ENCODE peak calls at places on chromosomes 5 and 9, in five cellular contexts. W is SK-N-SH, K is K562, A is H1, M is HepG2. I is an unnamed sample.

GRCh38 chr9:88775037-88775471 is 216.2 kb upstream of the S1PR3 start:
- DNase-seq in W (no peak), K (peak; percentile 22), A (no peak), M (no peak), I (no peak)

GRCh38 chr9:107737987-107738743 is 248.6 kb upstream of the KLF4 start:
- DNase-seq in W (no peak), K (no peak), A (no peak), M (no peak), I (no peak)

GRCh38 chr5:3251784-3252183 is 343.8 kb upstream of the IRX1 start:
- DNase-seq in W (no peak), K (no peak), A (peak; percentile 10), M (no peak), I (peak; percentile 13)

GRCh38 chr9:99365233-99365980 is 143.3 kb downstream of the SEC61B start:
- DNase-seq in W (no peak), K (no peak), A (no peak), M (no peak), I (no peak)

GRCh38 chr5:52007230-52007858 is 624.1 kb downstream of the ISL1 start:
- DNase-seq in W (peak; percentile 44), K (peak; percentile 4), A (no peak), M (peak; percentile 33), I (peak; percentile 23)

GRCh38 chr5:79568632-79569190 is 43.5 kb upstream of the TENT2 start:
- DNase-seq in W (no peak), K (no peak), A (no peak), M (no peak), I (no peak)

GRCh38 chr5:83034552-83035181 is 42.5 kb downstream of the TMEM167A start:
- DNase-seq in W (no peak), K (no peak), A (no peak), M (no peak), I (no peak)

GRCh38 chr5:6750142-6750840 is 37.1 kb downstream of the TENT4A start:
- DNase-seq in W (no peak), K (no peak), A (no peak), M (no peak), I (no peak)

GRCh38 chr9:111631071-111631971 is at the start of gene DNAJC25:
- DNase-seq in W (peak; percentile 99), K (peak; percentile 99), A (peak; percentile 99), M (peak; percentile 96), I (peak; percentile 99)

GRCh38 chr9:124011460-124012301 is at the start of gene LHX2:
- DNase-seq in W (peak; percentile 90), K (peak; percentile 38), A (peak; percentile 88), M (no peak), I (peak; percentile 98)

GRCh38 chr5:154761062-154761740 is 6.0 kb downstream of the LARP1 start:
- DNase-seq in W (no peak), K (no peak), A (no peak), M (no peak), I (no peak)

GRCh38 chr5:51389326-51389581 is 6.0 kb downstream of the ISL1 start:
- DNase-seq in W (no peak), K (no peak), A (no peak), M (no peak), I (no peak)

GRCh38 chr9:129330711-129331279 is 152.7 kb upstream of the IER5L start:
- DNase-seq in W (no peak), K (no peak), A (no peak), M (no peak), I (no peak)

GRCh38 chr5:121949885-121950284 is 11.9 kb upstream of the SRFBP1 start:
- DNase-seq in W (peak; percentile 66), K (peak; percentile 51), A (no peak), M (peak; percentile 34), I (no peak)

GRCh38 chr5:153569036-153569435 is 78.6 kb downstream of the GRIA1 start:
- DNase-seq in W (no peak), K (no peak), A (no peak), M (no peak), I (no peak)

GRCh38 chr9:83537331-83538171 is 650 bp downstream of the FRMD3 start:
- DNase-seq in W (peak; percentile 47), K (no peak), A (no peak), M (no peak), I (no peak)

GRCh38 chr9:129405089-129405830 is 215.6 kb downstream of the C9orf50 start:
- DNase-seq in W (no peak), K (no peak), A (no peak), M (peak; percentile 47), I (peak; percentile 38)

GRCh38 chr5:171371326-171371725 is 16.3 kb upstream of the NPM1 start:
- DNase-seq in W (no peak), K (no peak), A (no peak), M (no peak), I (no peak)

DNA sequence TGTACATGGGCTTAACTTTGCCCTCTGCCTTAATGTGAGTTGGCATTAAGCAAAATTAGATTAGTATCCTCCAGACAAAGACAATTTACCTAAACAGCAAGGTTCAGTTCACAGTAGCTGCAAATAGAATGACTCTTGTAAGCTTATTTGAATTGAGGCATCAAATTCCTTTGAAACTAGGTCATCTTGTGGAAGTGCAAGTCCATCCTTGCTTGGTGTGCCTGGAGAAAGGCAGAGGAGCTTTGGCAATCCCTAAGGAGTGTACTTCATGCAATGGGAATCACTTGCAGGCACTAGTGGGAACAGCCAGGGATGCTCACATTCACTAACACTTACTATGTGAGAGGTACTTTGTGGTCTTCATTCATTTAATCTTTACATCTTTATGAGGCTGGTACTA is 118.3 kb downstream of the DRD1 start:
- DNase-seq in W (no peak), K (no peak), A (no peak), M (no peak), I (no peak)
- TF ChIP-seq YY1 in W (no peak), K (no peak), A (no peak), M (no peak), I (no peak)

DNA sequence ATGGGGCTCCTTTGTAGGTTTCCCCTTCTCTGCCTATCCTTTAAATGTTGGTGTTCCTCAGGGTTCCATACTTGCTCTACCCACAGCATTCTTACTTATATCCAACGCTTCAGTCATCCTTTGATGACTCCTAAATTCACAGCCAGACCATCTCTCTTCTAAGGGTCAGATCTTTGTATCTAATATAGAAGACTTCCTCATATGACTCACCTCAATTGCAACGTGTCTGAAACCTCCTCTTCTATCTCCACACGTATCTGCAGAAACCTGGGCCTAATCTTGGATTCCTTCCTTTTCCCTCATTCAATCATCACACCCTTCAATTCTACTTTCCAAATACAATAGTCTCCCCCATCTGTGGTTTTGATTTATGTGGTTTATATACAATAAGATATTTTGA is 68.3 kb downstream of the HMGCR start:
- DNase-seq in W (no peak), K (no peak), A (no peak), M (no peak), I (no peak)
- TF ChIP-seq YY1 in W (no peak), K (no peak), A (no peak), M (no peak), I (no peak)

GRCh38 chr5:135213466-135214239 is 179.6 kb upstream of the PITX1 start:
- DNase-seq in W (no peak), K (no peak), A (no peak), M (no peak), I (no peak)

GRCh38 chr5:135215617-135215995 is 181.6 kb upstream of the PITX1 start:
- DNase-seq in W (no peak), K (no peak), A (no peak), M (no peak), I (no peak)

GRCh38 chr5:135216072-135216812 is 182.2 kb upstream of the PITX1 start:
- DNase-seq in W (no peak), K (no peak), A (no peak), M (no peak), I (no peak)

GRCh38 chr5:135216813-135217154 is 182.2 kb downstream of the MACROH2A1 start:
- DNase-seq in W (no peak), K (no peak), A (no peak), M (no peak), I (no peak)

GRCh38 chr5:135214897-135215616 is 181.0 kb upstream of the PITX1 start:
- DNase-seq in W (peak; percentile 3), K (no peak), A (no peak), M (no peak), I (no peak)
- TF ChIP-seq YY1 in W (no peak), K (no peak), A (no peak), M (no peak), I (no peak)

GRCh38 chr5:74575741-74576538 is 64.6 kb downstream of the ENC1 start:
- DNase-seq in W (no peak), K (no peak), A (no peak), M (no peak), I (no peak)
- TF ChIP-seq YY1 in W (no peak), K (no peak), A (no peak), M (no peak), I (no peak)

GRCh38 chr5:31459594-31459993 is 72.3 kb downstream of the DROSHA start:
- DNase-seq in W (no peak), K (no peak), A (no peak), M (no peak), I (no peak)

GRCh38 chr5:31464081-31464480 is 67.8 kb downstream of the DROSHA start:
- DNase-seq in W (no peak), K (no peak), A (no peak), M (no peak), I (no peak)

GRCh38 chr5:31465282-31465681 is 66.6 kb downstream of the DROSHA start:
- DNase-seq in W (no peak), K (no peak), A (no peak), M (no peak), I (no peak)

GRCh38 chr5:31463341-31463740 is 68.6 kb downstream of the DROSHA start:
- DNase-seq in W (no peak), K (no peak), A (no peak), M (no peak), I (no peak)
- TF ChIP-seq YY1 in W (no peak), K (no peak), A (no peak), M (no peak), I (no peak)

GRCh38 chr9:135126480-135127187 is 39.2 kb downstream of the OLFM1 start:
- DNase-seq in W (no peak), K (no peak), A (no peak), M (no peak), I (no peak)
- TF ChIP-seq YY1 in W (no peak), K (no peak), A (no peak), M (no peak), I (no peak)

GRCh38 chr9:116318463-116319271 is 165.1 kb downstream of the PAPPA start:
- DNase-seq in W (no peak), K (peak; percentile 14), A (no peak), M (no peak), I (no peak)
- TF ChIP-seq YY1 in W (no peak), K (no peak), A (no peak), M (no peak), I (no peak)